ENCODE peak calls at places on chromosomes 2 and 18, in eight cellular contexts. S, A, L, V, J, H, W and I are unnamed samples.

GRCh38 chr2:238459081-238459629 is 32.4 kb downstream of the ASB1 start:
- DNase-seq in S (no peak), A (no peak), L (peak; percentile 66), V (no peak), J (peak; percentile 87), H (no peak), W (no peak), I (no peak)

GRCh38 chr2:110107092-110108079 is 8.2 kb downstream of the MALL start:
- DNase-seq in S (no peak), A (no peak), L (no peak), V (no peak), J (no peak), H (no peak), W (no peak), I (no peak)

GRCh38 chr2:42967959-42968674 is 175.7 kb upstream of the HAAO start:
- DNase-seq in S (no peak), A (no peak), L (peak; percentile 83), V (peak; percentile 74), J (peak; percentile 78), H (no peak), W (no peak), I (no peak)

GRCh38 chr2:3355951-3356569 is 21.6 kb downstream of the EIPR1 start:
- DNase-seq in S (no peak), A (no peak), L (no peak), V (no peak), J (no peak), H (no peak), W (no peak), I (no peak)

GRCh38 chr2:61988462-61989366 is 83.2 kb downstream of the COMMD1 start:
- DNase-seq in S (no peak), A (no peak), L (no peak), V (no peak), J (peak; percentile 18), H (no peak), W (no peak), I (no peak)

GRCh38 chr2:127084611-127085031 is 22.3 kb downstream of the BIN1 start:
- DNase-seq in S (no peak), A (no peak), L (no peak), V (no peak), J (no peak), H (no peak), W (no peak), I (no peak)

GRCh38 chr18:21786526-21786925 is 45.9 kb downstream of the MIB1 start:
- DNase-seq in S (no peak), A (no peak), L (no peak), V (no peak), J (no peak), H (no peak), W (no peak), I (no peak)

GRCh38 chr2:43939695-43940094 is 56.1 kb downstream of the LRPPRC start:
- DNase-seq in S (no peak), A (no peak), L (no peak), V (no peak), J (no peak), H (no peak), W (no peak), I (no peak)

GRCh38 chr18:40413160-40413559 is 1541.9 kb upstream of the PIK3C3 start:
- DNase-seq in S (no peak), A (no peak), L (no peak), V (no peak), J (no peak), H (peak; percentile 59), W (peak; percentile 28), I (no peak)

GRCh38 chr2:611519-611918 is 65.7 kb downstream of the TMEM18 start:
- DNase-seq in S (no peak), A (no peak), L (no peak), V (no peak), J (no peak), H (no peak), W (no peak), I (no peak)

GRCh38 chr2:37676274-37676673 is 4.8 kb upstream of the CDC42EP3 start:
- DNase-seq in S (no peak), A (no peak), L (no peak), V (no peak), J (peak; percentile 54), H (no peak), W (no peak), I (no peak)

GRCh38 chr2:43796206-43796605 is 22.4 kb downstream of the DYNC2LI1 start:
- DNase-seq in S (no peak), A (no peak), L (no peak), V (no peak), J (no peak), H (no peak), W (no peak), I (no peak)

GRCh38 chr2:240129731-240130392 is 6.2 kb downstream of the COPS9 start:
- DNase-seq in S (no peak), A (no peak), L (no peak), V (no peak), J (no peak), H (no peak), W (no peak), I (no peak)

GRCh38 chr18:36352384-36352783 is 54.9 kb downstream of the FHOD3 start:
- DNase-seq in S (no peak), A (no peak), L (no peak), V (peak; percentile 73), J (peak; percentile 87), H (no peak), W (no peak), I (no peak)

GRCh38 chr2:113977660-113978523 is 88.0 kb downstream of the ACTR3 start:
- DNase-seq in S (no peak), A (peak; percentile 38), L (no peak), V (no peak), J (peak; percentile 41), H (no peak), W (no peak), I (no peak)

GRCh38 chr18:57906852-57907251 is 103.7 kb upstream of the ATP8B1 start:
- DNase-seq in S (no peak), A (no peak), L (no peak), V (no peak), J (no peak), H (peak; percentile 17), W (no peak), I (no peak)

GRCh38 chr18:14975431-14975830 is 227.5 kb downstream of the ANKRD30B start:
- DNase-seq in S (no peak), A (no peak), L (no peak), V (no peak), J (no peak), H (no peak), W (no peak), I (no peak)

GRCh38 chr2:128690431-128690830 is 371.8 kb upstream of the HS6ST1 start:
- DNase-seq in S (no peak), A (no peak), L (no peak), V (no peak), J (no peak), H (no peak), W (no peak), I (no peak)

GRCh38 chr2:43038034-43038719 is 188.2 kb downstream of the ZFP36L2 start:
- DNase-seq in S (no peak), A (no peak), L (peak; percentile 75), V (no peak), J (no peak), H (no peak), W (no peak), I (no peak)

GRCh38 chr18:10230072-10230471 is 224.4 kb upstream of the APCDD1 start:
- DNase-seq in S (no peak), A (no peak), L (no peak), V (peak; percentile 78), J (no peak), H (no peak), W (no peak), I (no peak)

GRCh38 chr18:36175481-36175880 is 11.8 kb upstream of the MOCOS start:
- DNase-seq in S (no peak), A (no peak), L (no peak), V (no peak), J (no peak), H (no peak), W (no peak), I (no peak)

DNA sequence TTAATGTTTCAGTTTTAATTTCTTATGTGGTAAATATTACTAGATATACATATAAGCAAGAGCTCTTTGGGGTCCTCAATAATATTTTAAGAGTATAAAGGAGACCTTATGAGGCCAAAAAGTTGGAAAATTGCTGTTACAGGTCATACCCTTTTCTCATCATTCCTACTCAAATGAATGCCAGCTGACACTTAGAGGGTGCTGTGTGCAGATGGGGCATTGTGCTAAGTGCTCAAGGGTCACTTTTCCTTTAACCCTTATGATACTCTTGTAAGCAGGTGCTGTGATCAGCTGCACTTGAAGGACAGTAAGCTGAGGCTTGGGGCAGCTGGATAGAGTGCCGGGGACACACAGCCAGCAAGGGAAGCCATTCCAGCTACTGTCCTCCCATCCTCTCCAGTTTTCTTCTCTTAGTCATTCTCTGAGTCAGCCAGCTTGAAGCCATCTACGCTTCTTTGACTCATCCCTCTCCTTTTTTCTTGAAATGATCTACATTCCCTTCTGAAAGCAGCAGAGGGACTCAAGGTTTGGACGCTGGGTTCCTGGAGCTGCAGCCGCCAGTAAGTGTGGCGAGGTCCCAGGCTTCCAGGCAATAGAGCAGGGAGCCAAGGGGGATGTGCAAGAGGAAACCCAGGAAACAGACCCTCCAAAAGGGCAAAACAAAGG is 42.0 kb upstream of the CREB1 start:
- DNase-seq in S (no peak), A (no peak), L (no peak), V (peak; percentile 81), J (peak; percentile 63), H (no peak), W (no peak), I (no peak)
- TF ChIP-seq CTCF in S (no peak), A (no peak), L (no peak), V (peak; percentile 69), J (peak; percentile 52), H (no peak), W (no peak), I (no peak)

GRCh38 chr2:48065096-48065495 is 158.8 kb upstream of the FBXO11 start:
- DNase-seq in S (no peak), A (no peak), L (no peak), V (no peak), J (no peak), H (no peak), W (no peak), I (no peak)

GRCh38 chr2:48072556-48072955 is 166.3 kb upstream of the FBXO11 start:
- DNase-seq in S (no peak), A (no peak), L (no peak), V (no peak), J (no peak), H (no peak), W (no peak), I (no peak)

GRCh38 chr2:48065971-48066370 is 159.7 kb upstream of the FBXO11 start:
- DNase-seq in S (no peak), A (no peak), L (no peak), V (no peak), J (no peak), H (no peak), W (no peak), I (no peak)

GRCh38 chr2:48070415-48070814 is 164.1 kb upstream of the FBXO11 start:
- DNase-seq in S (no peak), A (no peak), L (no peak), V (no peak), J (no peak), H (no peak), W (no peak), I (no peak)
- TF ChIP-seq CTCF in S (no peak), A (no peak), L (no peak), V (no peak), J (no peak), H (no peak), W (no peak), I (no peak)

GRCh38 chr2:119922699-119923098 is 90.2 kb upstream of the EPB41L5 start:
- DNase-seq in S (no peak), A (no peak), L (no peak), V (no peak), J (no peak), H (no peak), W (no peak), I (no peak)
- TF ChIP-seq CTCF in S (no peak), A (no peak), L (no peak), V (no peak), J (no peak), H (no peak), W (no peak), I (no peak)

GRCh38 chr2:234818937-234819336 is 132.9 kb upstream of the SH3BP4 start:
- DNase-seq in S (no peak), A (no peak), L (no peak), V (no peak), J (no peak), H (no peak), W (no peak), I (no peak)
- TF ChIP-seq CTCF in S (no peak), A (no peak), L (no peak), V (peak; percentile 17), J (peak; percentile 15), H (no peak), W (peak; percentile 40), I (no peak)